ENCODE peak calls at places on chromosomes 7 and 10, in seven cellular contexts. One of them, this sample, is unnamed.

GRCh38 chr7:8668627-8669500 is 235.5 kb downstream of the NXPH1 start:
- DNase-seq in CD8-positive, alpha-beta T cell: no peak
- DNase-seq in fibroblast of the aortic adventitia: no peak
- DNase-seq in GM06990: no peak
- DNase-seq in nephron progenitor cell: no peak
- DNase-seq in GM12865: no peak
- DNase-seq in A549: no peak
- DNase-seq in this sample: no peak

GRCh38 chr7:5709347-5709950 is 72.0 kb downstream of the RNF216 start:
- DNase-seq in CD8-positive, alpha-beta T cell: no peak
- DNase-seq in fibroblast of the aortic adventitia: peak; percentile 34
- DNase-seq in GM06990: no peak
- DNase-seq in nephron progenitor cell: no peak
- DNase-seq in GM12865: peak; percentile 59
- DNase-seq in A549: no peak
- DNase-seq in this sample: no peak

GRCh38 chr7:55178863-55179773 is 160.3 kb downstream of the EGFR start:
- DNase-seq in CD8-positive, alpha-beta T cell: peak; percentile 25
- DNase-seq in fibroblast of the aortic adventitia: no peak
- DNase-seq in GM06990: no peak
- DNase-seq in nephron progenitor cell: no peak
- DNase-seq in GM12865: no peak
- DNase-seq in A549: no peak
- DNase-seq in this sample: no peak

GRCh38 chr7:121605297-121605640 is 209.2 kb upstream of the FAM3C start:
- DNase-seq in CD8-positive, alpha-beta T cell: no peak
- DNase-seq in fibroblast of the aortic adventitia: peak; percentile 48
- DNase-seq in GM06990: no peak
- DNase-seq in nephron progenitor cell: no peak
- DNase-seq in GM12865: no peak
- DNase-seq in A549: no peak
- DNase-seq in this sample: no peak

GRCh38 chr10:21769041-21769440 is 234.5 kb downstream of the DNAJC1 start:
- DNase-seq in CD8-positive, alpha-beta T cell: no peak
- DNase-seq in fibroblast of the aortic adventitia: no peak
- DNase-seq in GM06990: no peak
- DNase-seq in nephron progenitor cell: no peak
- DNase-seq in GM12865: no peak
- DNase-seq in A549: no peak
- DNase-seq in this sample: no peak

GRCh38 chr10:27741173-27742091 is 4.2 kb downstream of the MKX start:
- DNase-seq in CD8-positive, alpha-beta T cell: peak; percentile 51
- DNase-seq in fibroblast of the aortic adventitia: no peak
- DNase-seq in GM06990: peak; percentile 3
- DNase-seq in nephron progenitor cell: peak; percentile 20
- DNase-seq in GM12865: no peak
- DNase-seq in A549: no peak
- DNase-seq in this sample: no peak

GRCh38 chr10:132326925-132327324 is 5.1 kb upstream of the LRRC27 start:
- DNase-seq in CD8-positive, alpha-beta T cell: no peak
- DNase-seq in fibroblast of the aortic adventitia: no peak
- DNase-seq in GM06990: no peak
- DNase-seq in nephron progenitor cell: no peak
- DNase-seq in GM12865: peak; percentile 35
- DNase-seq in A549: no peak
- DNase-seq in this sample: no peak

GRCh38 chr7:88042157-88042556 is 108.1 kb downstream of the ADAM22 start:
- DNase-seq in CD8-positive, alpha-beta T cell: no peak
- DNase-seq in fibroblast of the aortic adventitia: no peak
- DNase-seq in GM06990: no peak
- DNase-seq in nephron progenitor cell: no peak
- DNase-seq in GM12865: peak; percentile 14
- DNase-seq in A549: no peak
- DNase-seq in this sample: no peak

GRCh38 chr7:115941703-115942268 is 88.8 kb downstream of the TFEC start:
- DNase-seq in CD8-positive, alpha-beta T cell: no peak
- DNase-seq in fibroblast of the aortic adventitia: peak; percentile 46
- DNase-seq in GM06990: no peak
- DNase-seq in nephron progenitor cell: no peak
- DNase-seq in GM12865: no peak
- DNase-seq in A549: no peak
- DNase-seq in this sample: no peak

GRCh38 chr10:15158972-15159371 is 9.5 kb downstream of the NMT2 start:
- DNase-seq in CD8-positive, alpha-beta T cell: no peak
- DNase-seq in fibroblast of the aortic adventitia: no peak
- DNase-seq in GM06990: no peak
- DNase-seq in nephron progenitor cell: no peak
- DNase-seq in GM12865: no peak
- DNase-seq in A549: no peak
- DNase-seq in this sample: no peak

GRCh38 chr10:118800920-118801319 is 46.1 kb upstream of the CACUL1 start:
- DNase-seq in CD8-positive, alpha-beta T cell: peak; percentile 50
- DNase-seq in fibroblast of the aortic adventitia: no peak
- DNase-seq in GM06990: no peak
- DNase-seq in nephron progenitor cell: no peak
- DNase-seq in GM12865: peak; percentile 22
- DNase-seq in A549: peak; percentile 17
- DNase-seq in this sample: no peak

GRCh38 chr7:16982640-16983103 is 100.9 kb upstream of the AGR3 start:
- DNase-seq in CD8-positive, alpha-beta T cell: no peak
- DNase-seq in fibroblast of the aortic adventitia: peak; percentile 78
- DNase-seq in GM06990: no peak
- DNase-seq in nephron progenitor cell: peak; percentile 10
- DNase-seq in GM12865: peak; percentile 38
- DNase-seq in A549: peak; percentile 60
- DNase-seq in this sample: no peak

GRCh38 chr7:132410385-132410784 is 165.9 kb downstream of the PLXNA4 start:
- DNase-seq in CD8-positive, alpha-beta T cell: no peak
- DNase-seq in fibroblast of the aortic adventitia: no peak
- DNase-seq in GM06990: no peak
- DNase-seq in nephron progenitor cell: no peak
- DNase-seq in GM12865: no peak
- DNase-seq in A549: no peak
- DNase-seq in this sample: no peak

GRCh38 chr10:17431871-17432311 is 22.5 kb downstream of the ST8SIA6 start:
- DNase-seq in CD8-positive, alpha-beta T cell: no peak
- DNase-seq in fibroblast of the aortic adventitia: peak; percentile 32
- DNase-seq in GM06990: no peak
- DNase-seq in nephron progenitor cell: no peak
- DNase-seq in GM12865: no peak
- DNase-seq in A549: no peak
- DNase-seq in this sample: no peak

GRCh38 chr7:37282927-37283326 is 165.7 kb downstream of the ELMO1 start:
- DNase-seq in CD8-positive, alpha-beta T cell: no peak
- DNase-seq in fibroblast of the aortic adventitia: no peak
- DNase-seq in GM06990: no peak
- DNase-seq in nephron progenitor cell: no peak
- DNase-seq in GM12865: no peak
- DNase-seq in A549: no peak
- DNase-seq in this sample: no peak

GRCh38 chr10:59388577-59388976 is 26.2 kb upstream of the FAM13C start:
- DNase-seq in CD8-positive, alpha-beta T cell: no peak
- DNase-seq in fibroblast of the aortic adventitia: no peak
- DNase-seq in GM06990: no peak
- DNase-seq in nephron progenitor cell: no peak
- DNase-seq in GM12865: peak; percentile 12
- DNase-seq in A549: no peak
- DNase-seq in this sample: no peak

GRCh38 chr10:61477469-61477868 is 24.3 kb upstream of the TMEM26 start:
- DNase-seq in CD8-positive, alpha-beta T cell: no peak
- DNase-seq in fibroblast of the aortic adventitia: no peak
- DNase-seq in GM06990: no peak
- DNase-seq in nephron progenitor cell: no peak
- DNase-seq in GM12865: no peak
- DNase-seq in A549: no peak
- DNase-seq in this sample: no peak

GRCh38 chr7:82183633-82184032 is 259.9 kb downstream of the CACNA2D1 start:
- DNase-seq in CD8-positive, alpha-beta T cell: no peak
- DNase-seq in fibroblast of the aortic adventitia: peak; percentile 67
- DNase-seq in GM06990: no peak
- DNase-seq in nephron progenitor cell: no peak
- DNase-seq in GM12865: no peak
- DNase-seq in A549: no peak
- DNase-seq in this sample: no peak

GRCh38 chr7:151725844-151726770 is 150.8 kb downstream of the PRKAG2 start:
- DNase-seq in CD8-positive, alpha-beta T cell: no peak
- DNase-seq in fibroblast of the aortic adventitia: no peak
- DNase-seq in GM06990: no peak
- DNase-seq in nephron progenitor cell: no peak
- DNase-seq in GM12865: no peak
- DNase-seq in A549: no peak
- DNase-seq in this sample: no peak
- TF ChIP-seq CTCF in CD8-positive, alpha-beta T cell: no peak
- TF ChIP-seq CTCF in fibroblast of the aortic adventitia: no peak
- TF ChIP-seq CTCF in GM06990: no peak
- TF ChIP-seq CTCF in nephron progenitor cell: no peak
- TF ChIP-seq CTCF in GM12865: no peak
- TF ChIP-seq CTCF in A549: no peak
- TF ChIP-seq CTCF in this sample: peak; percentile 2

GRCh38 chr10:127592586-127592985 is 43.5 kb downstream of the NPS start:
- DNase-seq in CD8-positive, alpha-beta T cell: no peak
- DNase-seq in fibroblast of the aortic adventitia: no peak
- DNase-seq in GM06990: no peak
- DNase-seq in nephron progenitor cell: no peak
- DNase-seq in GM12865: no peak
- DNase-seq in A549: no peak
- DNase-seq in this sample: no peak
- TF ChIP-seq CTCF in CD8-positive, alpha-beta T cell: no peak
- TF ChIP-seq CTCF in fibroblast of the aortic adventitia: no peak
- TF ChIP-seq CTCF in GM06990: no peak
- TF ChIP-seq CTCF in nephron progenitor cell: no peak
- TF ChIP-seq CTCF in GM12865: no peak
- TF ChIP-seq CTCF in A549: no peak
- TF ChIP-seq CTCF in this sample: no peak

DNA sequence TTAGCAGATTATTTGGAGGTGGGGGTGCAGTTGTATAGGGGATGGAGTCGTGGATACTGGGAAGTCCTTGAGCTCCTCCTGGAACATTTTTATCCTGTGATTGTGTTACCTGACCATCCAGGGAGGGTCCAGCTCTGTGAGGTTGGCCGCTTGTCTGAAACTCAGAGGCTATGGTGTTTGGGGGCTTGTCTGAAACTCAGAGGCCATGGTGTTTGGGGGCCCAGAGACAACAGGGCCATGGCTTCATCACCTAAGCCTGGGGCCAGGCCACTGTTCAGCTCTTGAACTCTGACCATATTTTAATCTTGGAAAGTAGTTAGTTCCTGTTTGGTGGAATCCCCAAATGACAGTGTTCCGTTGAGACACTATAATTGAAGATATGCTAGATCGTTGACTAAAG is 66.1 kb downstream of the TRRAP start:
- DNase-seq in CD8-positive, alpha-beta T cell: no peak
- DNase-seq in fibroblast of the aortic adventitia: no peak
- DNase-seq in GM06990: no peak
- DNase-seq in nephron progenitor cell: no peak
- DNase-seq in GM12865: no peak
- DNase-seq in A549: no peak
- DNase-seq in this sample: no peak
- TF ChIP-seq CTCF in CD8-positive, alpha-beta T cell: no peak
- TF ChIP-seq CTCF in fibroblast of the aortic adventitia: no peak
- TF ChIP-seq CTCF in GM06990: no peak
- TF ChIP-seq CTCF in nephron progenitor cell: no peak
- TF ChIP-seq CTCF in GM12865: no peak
- TF ChIP-seq CTCF in A549: no peak
- TF ChIP-seq CTCF in this sample: no peak

DNA sequence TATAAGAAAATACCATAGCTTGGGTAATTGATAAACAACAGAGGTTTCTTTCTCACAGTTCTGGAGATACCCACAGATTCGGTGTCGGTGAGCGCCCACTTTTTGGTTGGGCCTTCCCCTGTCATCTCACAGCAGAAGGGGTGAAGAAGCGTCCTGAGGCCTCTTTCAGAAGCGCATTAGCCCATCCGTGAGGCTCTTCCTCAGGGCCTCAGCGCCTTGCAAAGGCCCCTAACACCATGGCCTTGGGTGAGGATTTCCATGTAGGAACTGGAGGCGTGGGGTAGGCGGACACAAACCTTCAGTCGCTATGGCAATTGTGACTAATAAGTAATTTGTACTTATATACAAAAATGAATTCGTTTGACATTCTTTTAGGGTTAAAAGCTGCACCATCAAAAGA is 316.0 kb downstream of the PTPRN2 start:
- DNase-seq in CD8-positive, alpha-beta T cell: no peak
- DNase-seq in fibroblast of the aortic adventitia: no peak
- DNase-seq in GM06990: no peak
- DNase-seq in nephron progenitor cell: no peak
- DNase-seq in GM12865: no peak
- DNase-seq in A549: no peak
- DNase-seq in this sample: no peak
- TF ChIP-seq CTCF in CD8-positive, alpha-beta T cell: no peak
- TF ChIP-seq CTCF in fibroblast of the aortic adventitia: no peak
- TF ChIP-seq CTCF in GM06990: no peak
- TF ChIP-seq CTCF in nephron progenitor cell: no peak
- TF ChIP-seq CTCF in GM12865: no peak
- TF ChIP-seq CTCF in A549: no peak
- TF ChIP-seq CTCF in this sample: no peak

DNA sequence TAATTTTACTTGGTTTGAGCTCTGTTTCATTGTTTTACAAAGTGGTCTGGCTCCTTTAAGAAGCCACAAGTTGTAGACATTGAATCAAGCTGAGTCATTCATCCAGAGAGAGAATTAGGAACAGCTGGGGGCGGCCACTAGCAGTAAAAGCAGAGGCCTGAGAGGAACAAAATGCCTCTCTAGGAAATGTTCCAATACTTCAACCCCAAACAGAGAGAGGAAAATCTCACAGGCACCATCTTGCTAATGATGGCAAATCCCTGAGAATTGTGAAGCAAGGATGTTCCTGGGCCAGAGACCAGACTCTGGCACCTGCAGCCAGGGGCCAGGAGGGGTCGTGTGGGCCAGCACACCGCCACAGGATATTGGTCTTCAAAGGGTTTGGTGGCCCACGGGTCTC is 26.5 kb upstream of the TRIL start:
- DNase-seq in CD8-positive, alpha-beta T cell: no peak
- DNase-seq in fibroblast of the aortic adventitia: peak; percentile 90
- DNase-seq in GM06990: no peak
- DNase-seq in nephron progenitor cell: no peak
- DNase-seq in GM12865: no peak
- DNase-seq in A549: no peak
- DNase-seq in this sample: no peak
- TF ChIP-seq CTCF in CD8-positive, alpha-beta T cell: no peak
- TF ChIP-seq CTCF in fibroblast of the aortic adventitia: no peak
- TF ChIP-seq CTCF in GM06990: no peak
- TF ChIP-seq CTCF in nephron progenitor cell: no peak
- TF ChIP-seq CTCF in GM12865: no peak
- TF ChIP-seq CTCF in A549: no peak
- TF ChIP-seq CTCF in this sample: no peak

DNA sequence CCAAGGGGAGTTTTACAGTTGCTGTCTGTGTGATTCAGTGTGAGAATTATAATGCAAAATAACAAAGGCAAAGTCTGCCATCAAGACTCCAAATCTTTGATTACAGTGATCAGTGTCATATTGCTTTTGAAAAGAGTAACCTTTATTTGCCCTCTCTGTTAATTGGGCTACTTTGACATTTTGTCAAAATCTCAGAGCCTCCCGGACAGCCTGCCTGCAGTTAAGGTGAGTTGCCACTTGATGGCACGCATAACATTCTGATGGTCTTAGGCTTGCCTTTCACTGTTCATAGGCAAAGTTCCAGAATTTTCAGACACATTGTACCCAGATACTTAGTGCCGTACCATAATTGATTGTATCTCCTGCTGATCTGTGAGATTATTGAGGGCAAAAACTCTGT is 253.5 kb downstream of the ABCA13 start:
- DNase-seq in CD8-positive, alpha-beta T cell: no peak
- DNase-seq in fibroblast of the aortic adventitia: no peak
- DNase-seq in GM06990: no peak
- DNase-seq in nephron progenitor cell: peak; percentile 15
- DNase-seq in GM12865: peak; percentile 39
- DNase-seq in A549: peak; percentile 34
- DNase-seq in this sample: no peak
- TF ChIP-seq CTCF in CD8-positive, alpha-beta T cell: no peak
- TF ChIP-seq CTCF in fibroblast of the aortic adventitia: no peak
- TF ChIP-seq CTCF in GM06990: peak; percentile 76
- TF ChIP-seq CTCF in nephron progenitor cell: peak; percentile 59
- TF ChIP-seq CTCF in GM12865: peak; percentile 61
- TF ChIP-seq CTCF in A549: peak; percentile 43
- TF ChIP-seq CTCF in this sample: peak; percentile 36

This sample was measured in D721Med.